ENCODE peak calls at places on chromosome 7, in six cellular contexts. F is thoracic aorta, X is Panc1, Y is stomach, P is cardiac muscle cell, G is breast epithelium. J is an unnamed sample. For H3K4me1, the result is how much of the 10 kb centered on the place peaks cover.

GRCh38 chr7:113890326-113891030 is 28.3 kb downstream of the PPP1R3A start:
- DNase-seq in F (no peak), X (no peak), Y (no peak), P (no peak), G (no peak), J (no peak)

GRCh38 chr7:108592633-108593277 is 23.1 kb downstream of the DNAJB9 start:
- DNase-seq in F (no peak), X (no peak), Y (no peak), P (peak), G (no peak), J (no peak)

GRCh38 chr7:103989785-103990775 is 622 bp upstream of the RELN start:
- DNase-seq in F (no peak), X (no peak), Y (no peak), P (peak), G (no peak), J (peak)

GRCh38 chr7:93046641-93047040 is 71.1 kb downstream of the SAMD9 start:
- DNase-seq in F (no peak), X (no peak), Y (no peak), P (no peak), G (no peak), J (no peak)

GRCh38 chr7:117871778-117872538 is 1.3 kb downstream of the CTTNBP2 start:
- DNase-seq in F (no peak), X (no peak), Y (no peak), P (no peak), G (no peak), J (no peak)

GRCh38 chr7:132647311-132647710 is 71.0 kb upstream of the PLXNA4 start:
- DNase-seq in F (no peak), X (no peak), Y (no peak), P (no peak), G (no peak), J (no peak)

GRCh38 chr7:92987095-92987494 is 130.7 kb downstream of the SAMD9 start:
- DNase-seq in F (no peak), X (no peak), Y (no peak), P (peak), G (no peak), J (no peak)

GRCh38 chr7:28708458-28708951 is 249.6 kb downstream of the TRIL start:
- DNase-seq in F (no peak), X (no peak), Y (no peak), P (no peak), G (no peak), J (no peak)

GRCh38 chr7:156147104-156147503 is 334.8 kb upstream of the SHH start:
- DNase-seq in F (no peak), X (no peak), Y (peak), P (no peak), G (no peak), J (no peak)

GRCh38 chr7:50707607-50708006 is 75.1 kb downstream of the GRB10 start:
- DNase-seq in F (no peak), X (no peak), Y (no peak), P (no peak), G (no peak), J (no peak)
- H3K4me1 ChIP-seq in F (under half), X (under half), Y (under half), P (under half), G (under half), J (under half)

GRCh38 chr7:17941171-17941490 is 837 bp upstream of the SNX13 start:
- DNase-seq in F (no peak), X (no peak), Y (no peak), P (no peak), G (no peak), J (no peak)

GRCh38 chr7:17937506-17938115 is 2.7 kb downstream of the SNX13 start:
- DNase-seq in F (no peak), X (no peak), Y (no peak), P (no peak), G (no peak), J (no peak)

GRCh38 chr7:17939670-17940301 is 508 bp downstream of the SNX13 start:
- DNase-seq in F (peak), X (peak), Y (peak), P (peak), G (peak), J (peak)

GRCh38 chr7:17940302-17941170 is at the start of gene SNX13:
- DNase-seq in F (peak), X (peak), Y (peak), P (peak), G (peak), J (peak)

DNA sequence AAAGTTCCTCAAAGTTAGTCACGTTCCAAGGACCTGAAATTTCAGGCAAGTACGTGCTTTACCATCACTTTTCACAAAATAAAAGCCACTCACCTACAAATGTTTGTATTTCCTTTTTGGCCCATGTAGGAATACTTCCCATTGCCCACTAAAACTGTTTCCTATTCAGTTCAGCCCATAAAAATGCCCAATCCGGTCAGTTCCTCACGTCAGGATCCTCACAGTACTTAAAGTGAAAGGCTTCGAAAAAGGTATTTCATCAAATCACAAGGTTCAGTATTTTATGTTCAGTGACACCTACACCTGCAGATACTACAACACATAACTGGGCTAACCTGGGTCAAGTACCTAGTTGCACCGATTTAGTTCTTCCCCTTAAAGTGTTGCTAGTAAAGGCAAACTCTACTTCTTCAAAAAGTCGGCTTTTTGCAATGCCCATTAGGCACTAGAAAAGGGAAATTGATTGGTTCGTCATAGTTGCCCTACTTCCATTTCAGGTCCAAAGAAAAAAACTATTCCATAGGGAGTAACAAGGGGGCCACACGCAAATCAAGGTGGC is 1.1 kb downstream of the SNX13 start:
- DNase-seq in F (no peak), X (no peak), Y (no peak), P (peak), G (no peak), J (no peak)
- H3K27ac ChIP-seq in F (peak), X (peak), Y (peak), P (peak), G (peak), J (peak)

GRCh38 chr7:1922870-1923236 is 252.8 kb downstream of the ELFN1 start:
- DNase-seq in F (no peak), X (no peak), Y (no peak), P (no peak), G (no peak), J (no peak)
- H3K4me1 ChIP-seq in F (under half), X (under half), Y (under half), P (under half), G (under half), J (under half)

DNA sequence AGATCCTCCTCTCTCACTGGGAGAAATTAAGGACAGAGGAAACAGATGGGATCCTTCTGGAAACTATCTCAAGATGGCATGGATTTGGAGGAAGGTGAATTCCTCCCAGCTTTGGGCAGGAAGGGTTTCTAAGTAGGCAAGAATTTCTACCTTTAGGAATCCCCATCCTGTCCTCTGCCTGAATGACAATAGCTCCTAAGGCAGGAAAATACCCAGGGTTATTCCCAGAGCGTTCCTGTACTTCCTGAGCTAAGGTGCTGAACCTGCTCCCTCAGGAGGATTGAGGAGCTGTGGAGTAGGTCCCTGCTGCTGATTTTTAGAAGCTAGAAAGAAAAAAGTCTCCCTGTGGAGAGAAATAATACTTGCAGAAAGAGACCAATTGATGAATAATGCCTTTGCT is 568 bp downstream of the MGAM2 start:
- DNase-seq in F (no peak), X (no peak), Y (no peak), P (no peak), G (no peak), J (no peak)
- H3K27ac ChIP-seq in F (no peak), X (no peak), Y (no peak), P (no peak), G (no peak), J (no peak)

GRCh38 chr7:121393005-121393366 is 3.1 kb downstream of the FAM3C start:
- DNase-seq in F (no peak), X (no peak), Y (no peak), P (no peak), G (no peak), J (no peak)
- H3K4me1 ChIP-seq in F (under half), X (under half), Y (under half), P (under half), G (under half), J (under half)

GRCh38 chr7:140512317-140513000 is 33.2 kb upstream of the MKRN1 start:
- DNase-seq in F (no peak), X (no peak), Y (peak), P (peak), G (peak), J (peak)

GRCh38 chr7:140518370-140519006 is 39.2 kb upstream of the MKRN1 start:
- DNase-seq in F (no peak), X (no peak), Y (no peak), P (no peak), G (no peak), J (no peak)

GRCh38 chr7:140519007-140519399 is 39.7 kb upstream of the MKRN1 start:
- DNase-seq in F (no peak), X (no peak), Y (no peak), P (no peak), G (no peak), J (no peak)

GRCh38 chr7:140521426-140521825 is 42.1 kb upstream of the MKRN1 start:
- DNase-seq in F (no peak), X (no peak), Y (no peak), P (no peak), G (no peak), J (no peak)

GRCh38 chr7:140517546-140518369 is 38.5 kb upstream of the MKRN1 start:
- DNase-seq in F (peak), X (peak), Y (peak), P (peak), G (peak), J (peak)
- H3K27ac ChIP-seq in F (no peak), X (no peak), Y (peak), P (no peak), G (no peak), J (peak)

GRCh38 chr7:2512713-2513112 is 6.9 kb upstream of the LFNG start:
- DNase-seq in F (no peak), X (no peak), Y (no peak), P (no peak), G (no peak), J (no peak)
- H3K4me1 ChIP-seq in F (under half), X (half or more), Y (half or more), P (under half), G (under half), J (under half)